ENCODE peak calls at places on chromosome 5, in six cellular contexts. One of them, this sample, is unnamed.

GRCh38 chr5:150918613-150919012 is 13.8 kb upstream of the ZNF300 start:
- DNase-seq in astrocyte of the hippocampus: peak; percentile 20
- DNase-seq in posterior vena cava: no peak
- DNase-seq in activated naive CD4-positive, alpha-beta T cell: no peak
- DNase-seq in caudate nucleus: no peak
- DNase-seq in hepatocyte: no peak
- DNase-seq in this sample: no peak

GRCh38 chr5:107814183-107814582 is 143.4 kb upstream of the EFNA5 start:
- DNase-seq in activated naive CD4-positive, alpha-beta T cell: no peak
- DNase-seq in caudate nucleus: no peak
- DNase-seq in posterior vena cava: no peak
- DNase-seq in hepatocyte: no peak
- DNase-seq in astrocyte of the hippocampus: no peak
- DNase-seq in this sample: no peak

GRCh38 chr5:94508421-94509148 is 109.8 kb downstream of the KIAA0825 start:
- DNase-seq in posterior vena cava: no peak
- DNase-seq in activated naive CD4-positive, alpha-beta T cell: no peak
- DNase-seq in caudate nucleus: no peak
- DNase-seq in hepatocyte: no peak
- DNase-seq in astrocyte of the hippocampus: no peak
- DNase-seq in this sample: no peak

GRCh38 chr5:24222866-24223265 is 421.9 kb downstream of the CDH10 start:
- DNase-seq in astrocyte of the hippocampus: peak; percentile 11
- DNase-seq in posterior vena cava: no peak
- DNase-seq in caudate nucleus: no peak
- DNase-seq in activated naive CD4-positive, alpha-beta T cell: no peak
- DNase-seq in hepatocyte: no peak
- DNase-seq in this sample: no peak

GRCh38 chr5:20367178-20367577 is 379.2 kb upstream of the CDH18 start:
- DNase-seq in activated naive CD4-positive, alpha-beta T cell: no peak
- DNase-seq in caudate nucleus: no peak
- DNase-seq in astrocyte of the hippocampus: no peak
- DNase-seq in posterior vena cava: no peak
- DNase-seq in hepatocyte: no peak
- DNase-seq in this sample: no peak

GRCh38 chr5:18987101-18987500 is 1000.9 kb downstream of the CDH18 start:
- DNase-seq in astrocyte of the hippocampus: no peak
- DNase-seq in hepatocyte: no peak
- DNase-seq in activated naive CD4-positive, alpha-beta T cell: no peak
- DNase-seq in caudate nucleus: no peak
- DNase-seq in posterior vena cava: no peak
- DNase-seq in this sample: no peak

GRCh38 chr5:59785701-59786100 is 107.8 kb downstream of the PDE4D start:
- DNase-seq in caudate nucleus: no peak
- DNase-seq in hepatocyte: no peak
- DNase-seq in activated naive CD4-positive, alpha-beta T cell: no peak
- DNase-seq in posterior vena cava: no peak
- DNase-seq in astrocyte of the hippocampus: peak; percentile 10
- DNase-seq in this sample: no peak

GRCh38 chr5:145362261-145362660 is 472.9 kb downstream of the PRELID2 start:
- DNase-seq in caudate nucleus: no peak
- DNase-seq in hepatocyte: peak; percentile 12
- DNase-seq in posterior vena cava: no peak
- DNase-seq in astrocyte of the hippocampus: peak; percentile 71
- DNase-seq in activated naive CD4-positive, alpha-beta T cell: no peak
- DNase-seq in this sample: no peak

GRCh38 chr5:84885479-84886258 is 501.0 kb upstream of the EDIL3 start:
- DNase-seq in activated naive CD4-positive, alpha-beta T cell: no peak
- DNase-seq in caudate nucleus: no peak
- DNase-seq in astrocyte of the hippocampus: peak; percentile 89
- DNase-seq in hepatocyte: peak; percentile 35
- DNase-seq in posterior vena cava: peak; percentile 38
- DNase-seq in this sample: no peak